ENCODE peak calls at places on chromosomes 2 and 18, in five cellular contexts. I is WTC11, O is fibroblast of the aortic adventitia, V is ovary, H is psoas muscle. K is an unnamed sample.
A peak's percentile ranks its signal among the peaks of the same experiment; 100 is the strongest.

GRCh38 chr2:74730530-74730929 is 76.5 kb downstream of the SEMA4F start:
- DNase-seq in I (no peak), O (no peak), V (no peak), H (no peak), K (no peak)

GRCh38 chr2:64260093-64260808 is 116.0 kb upstream of the PELI1 start:
- DNase-seq in I (no peak), O (no peak), V (no peak), H (no peak), K (no peak)

GRCh38 chr2:140998577-140998976 is 1132.2 kb downstream of the LRP1B start:
- DNase-seq in I (no peak), O (peak; percentile 26), V (no peak), H (no peak), K (no peak)

GRCh38 chr2:235270951-235271350 is 222.9 kb upstream of the AGAP1 start:
- DNase-seq in I (no peak), O (peak; percentile 47), V (no peak), H (no peak), K (no peak)

GRCh38 chr18:22230403-22231042 is 61.1 kb downstream of the GATA6 start:
- DNase-seq in I (no peak), O (peak; percentile 67), V (no peak), H (no peak), K (no peak)

GRCh38 chr2:233435436-233436190 is 81.3 kb downstream of the DGKD start:
- DNase-seq in I (no peak), O (no peak), V (no peak), H (no peak), K (no peak)

GRCh38 chr2:203799905-203800304 is 67.7 kb upstream of the CTLA4 start:
- DNase-seq in I (no peak), O (no peak), V (no peak), H (no peak), K (no peak)

GRCh38 chr2:31415421-31415820 is 879 bp upstream of the XDH start:
- DNase-seq in I (no peak), O (no peak), V (no peak), H (no peak), K (no peak)

K was measured in cerebellar cortex.